ENCODE peak calls at places on chromosomes 1 and 21, in five cellular contexts. Y is HCT116, A is GM12878, C is K562, G is H1. Z is an unnamed sample.

GRCh38 chr1:3368711-3369436 is 85.6 kb upstream of the ARHGEF16 start:
- DNase-seq in A (no peak), G (no peak), Y (no peak), C (no peak), Z (no peak)

GRCh38 chr1:36851087-36851486 is 183.2 kb downstream of the GRIK3 start:
- DNase-seq in A (no peak), C (no peak), Y (no peak), G (no peak), Z (no peak)

GRCh38 chr1:43822040-43822439 is 111.6 kb upstream of the ARTN start:
- DNase-seq in A (no peak), Y (peak; percentile 90), C (no peak), G (no peak), Z (no peak)

GRCh38 chr1:166980818-166981217 is 5.5 kb upstream of the ILDR2 start:
- DNase-seq in C (no peak), A (no peak), G (no peak), Y (no peak), Z (no peak)

GRCh38 chr21:15908187-15908586 is 178.4 kb downstream of the USP25 start:
- DNase-seq in G (no peak), C (no peak), Y (no peak), A (no peak), Z (no peak)

GRCh38 chr21:38538353-38538752 is 40.1 kb upstream of the ERG start:
- DNase-seq in A (no peak), C (no peak), G (no peak), Y (no peak), Z (no peak)

GRCh38 chr21:16194851-16195251 is 465.1 kb downstream of the USP25 start:
- DNase-seq in C (no peak), Y (no peak), G (no peak), A (no peak), Z (peak; percentile 17)

GRCh38 chr1:1217621-1218523 is 3.9 kb upstream of the TNFRSF4 start:
- DNase-seq in G (no peak), A (no peak), C (no peak), Y (no peak), Z (no peak)

GRCh38 chr1:20480261-20481157 is 5.5 kb downstream of the CAMK2N1 start:
- DNase-seq in C (no peak), A (no peak), G (no peak), Y (no peak), Z (peak; percentile 99)

GRCh38 chr1:207857447-207857846 is 53.5 kb downstream of the CD34 start:
- DNase-seq in G (no peak), C (no peak), Y (no peak), A (no peak), Z (no peak)

GRCh38 chr1:229596961-229597699 is 28.8 kb downstream of the TAF5L start:
- DNase-seq in Y (no peak), C (no peak), G (no peak), A (no peak), Z (no peak)

GRCh38 chr1:164824542-164824941 is 265.6 kb downstream of the PBX1 start:
- DNase-seq in C (no peak), A (no peak), G (no peak), Y (no peak), Z (no peak)

GRCh38 chr1:156437465-156437864 is 63.1 kb downstream of the MEF2D start:
- DNase-seq in Y (no peak), C (no peak), A (no peak), G (no peak), Z (no peak)

GRCh38 chr1:211601159-211601558 is 22.2 kb upstream of the SLC30A1 start:
- DNase-seq in C (no peak), G (no peak), A (no peak), Y (no peak), Z (no peak)

DNA sequence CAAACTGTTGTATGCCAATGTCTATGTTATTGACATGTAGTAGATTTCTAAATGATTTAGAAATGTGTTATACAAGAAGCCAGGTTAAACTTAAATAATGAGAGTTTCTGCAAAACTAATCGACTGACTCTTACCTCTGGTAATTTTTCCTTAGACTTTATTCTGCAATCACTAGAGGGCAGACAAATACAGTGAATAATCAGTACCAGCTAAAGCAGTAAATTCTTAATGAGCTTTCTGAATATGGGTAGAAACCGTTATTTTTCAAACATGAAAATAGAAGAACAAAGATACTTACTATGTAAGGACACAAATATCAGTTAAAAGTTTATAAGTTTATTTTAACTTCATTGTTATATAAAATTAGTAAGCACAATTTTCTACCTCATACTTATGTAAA is 97.9 kb upstream of the RGS1 start:
- DNase-seq in G (no peak), C (no peak), Y (no peak), A (peak; percentile 17), Z (peak; percentile 16)
- TF ChIP-seq SRF in G (no peak), C (no peak), Y (no peak), A (no peak), Z (no peak)

DNA sequence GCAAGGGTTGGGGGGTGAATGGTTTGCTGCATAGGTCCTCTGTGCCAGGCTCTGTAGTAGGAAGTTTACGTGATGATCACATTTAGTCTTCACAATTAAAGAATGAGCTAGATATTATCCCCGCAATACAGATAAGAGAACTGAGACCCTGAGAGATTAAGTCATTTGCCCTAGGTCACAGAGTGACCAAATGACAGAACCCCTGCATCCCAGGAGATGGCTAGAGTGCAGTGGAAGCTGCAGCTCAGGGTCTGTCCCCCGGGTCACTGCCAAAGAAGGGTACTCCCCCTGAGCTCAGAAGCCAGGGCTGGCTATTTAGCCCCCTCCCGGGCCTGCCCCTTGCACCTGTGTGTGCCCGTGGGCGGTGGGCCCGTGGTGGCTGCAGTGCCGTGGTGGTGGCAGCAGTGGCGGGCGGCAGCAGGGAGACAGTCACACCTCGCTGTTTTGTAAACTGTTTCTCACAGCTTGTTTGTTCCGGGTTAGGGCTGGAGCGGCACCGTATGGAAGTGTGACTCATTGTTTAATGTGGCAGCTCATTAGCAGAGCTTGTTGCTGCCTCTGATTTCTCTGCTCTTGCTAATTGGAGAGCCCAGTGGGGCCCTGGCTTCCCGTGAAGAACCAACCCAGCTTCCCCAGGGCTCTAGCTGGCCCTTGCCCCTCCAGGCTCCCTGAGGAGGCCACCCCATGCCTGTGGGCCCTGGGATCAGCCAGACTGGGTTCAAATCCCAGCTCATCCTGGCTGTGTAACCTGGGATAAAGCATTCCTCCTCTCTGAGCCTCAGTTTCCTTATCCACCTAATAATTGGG is 19.3 kb upstream of the FOXO6 start:
- DNase-seq in Y (no peak), C (no peak), G (no peak), A (no peak), Z (no peak)
- TF ChIP-seq SRF in Y (no peak), C (no peak), G (no peak), A (no peak), Z (no peak)

GRCh38 chr1:199123615-199124014 is 484.8 kb downstream of the PTPRC start:
- DNase-seq in Y (no peak), C (no peak), G (no peak), A (no peak), Z (no peak)

GRCh38 chr1:199122532-199123311 is 483.9 kb downstream of the PTPRC start:
- DNase-seq in A (no peak), C (no peak), G (no peak), Y (no peak), Z (no peak)

GRCh38 chr1:199121047-199121446 is 482.2 kb downstream of the PTPRC start:
- DNase-seq in A (no peak), C (no peak), Y (no peak), G (no peak), Z (no peak)

GRCh38 chr1:199122085-199122484 is 483.2 kb downstream of the PTPRC start:
- DNase-seq in C (no peak), A (no peak), G (no peak), Y (no peak), Z (no peak)

DNA sequence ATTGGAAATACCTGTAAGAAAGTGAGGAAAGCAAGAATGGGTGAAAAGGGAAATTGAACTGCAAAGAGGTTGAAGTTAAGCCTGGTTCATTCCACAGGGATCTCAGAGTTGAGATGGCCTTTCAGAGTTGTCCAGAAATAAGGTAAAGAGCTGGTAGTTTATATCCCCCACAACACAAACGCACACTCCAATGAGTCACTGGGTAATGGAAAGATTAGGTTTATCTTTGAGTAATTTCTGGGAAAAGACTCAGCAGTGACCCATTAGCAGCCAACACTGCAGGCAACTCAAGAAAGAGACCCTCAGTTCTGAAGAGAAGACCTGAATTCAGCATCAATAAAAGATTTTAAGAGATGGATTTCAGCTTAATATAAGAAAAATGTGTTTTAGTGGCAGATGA is 485.5 kb downstream of the PTPRC start:
- DNase-seq in A (no peak), Y (no peak), C (no peak), G (no peak), Z (no peak)
- TF ChIP-seq SRF in A (no peak), Y (no peak), C (no peak), G (no peak), Z (no peak)

DNA sequence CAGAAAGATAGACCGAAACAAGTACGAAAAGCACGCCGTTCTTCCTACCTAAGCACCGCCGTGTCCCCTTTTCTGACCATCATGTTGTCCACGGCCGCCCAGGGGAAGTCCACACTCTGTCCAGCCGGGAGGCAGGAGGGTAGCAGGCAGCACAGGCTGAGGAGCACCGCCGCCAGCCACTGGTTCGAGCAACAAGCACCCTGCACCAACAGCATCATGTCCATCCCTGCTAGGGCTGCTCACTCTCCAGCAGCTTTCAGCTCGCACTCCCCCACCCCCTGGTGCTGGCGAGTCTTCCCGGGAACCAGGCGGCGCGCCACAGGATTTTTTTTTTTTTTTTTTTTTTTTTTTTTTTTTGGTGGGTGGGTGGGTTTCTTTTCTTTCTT is at the start of gene NEGR1:
- DNase-seq in C (no peak), A (no peak), Y (no peak), G (peak; percentile 61), Z (no peak)
- TF ChIP-seq SRF in C (no peak), A (no peak), Y (no peak), G (no peak), Z (no peak)

DNA sequence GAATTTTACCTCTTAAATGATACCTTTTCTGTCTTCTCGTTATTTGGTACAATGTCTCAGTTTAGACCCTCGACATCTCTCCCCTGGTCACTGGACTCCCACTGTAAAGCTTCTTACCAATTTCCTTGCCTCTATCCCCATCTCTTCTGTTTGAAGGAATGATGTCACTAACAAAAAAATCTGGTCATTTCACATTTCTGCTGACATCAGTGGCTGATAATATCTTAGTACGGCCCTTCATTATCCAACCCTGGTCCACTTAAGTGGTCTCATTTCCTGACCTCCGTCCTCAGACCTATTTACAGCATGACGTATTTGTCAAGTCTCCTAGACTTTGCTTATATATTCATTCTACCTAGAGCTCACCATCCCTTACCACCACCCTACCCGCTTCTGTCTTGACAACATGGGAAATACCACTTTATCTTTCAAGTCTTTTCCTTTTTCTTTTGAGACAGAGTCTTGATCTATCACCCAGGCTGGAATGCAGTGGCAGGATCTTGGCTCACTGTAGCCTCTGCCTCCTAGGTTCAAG is 60.9 kb downstream of the C1orf21 start:
- DNase-seq in Y (no peak), G (no peak), A (no peak), C (no peak), Z (no peak)
- TF ChIP-seq SRF in Y (no peak), G (no peak), A (no peak), C (no peak), Z (no peak)